ENCODE peak calls at places on chromosomes 6 and 20, in six cellular contexts. One of them, this sample, is unnamed.

GRCh38 chr20:52060794-52061714 is 130.5 kb downstream of the ZFP64 start:
- DNase-seq in Panc1: peak
- DNase-seq in endodermal cell: peak
- DNase-seq in heart left ventricle: no peak
- DNase-seq in cardiac fibroblast: peak
- DNase-seq in stomach: no peak
- DNase-seq in this sample: peak

GRCh38 chr6:125273965-125274364 is 27.8 kb downstream of the HDDC2 start:
- DNase-seq in Panc1: no peak
- DNase-seq in endodermal cell: no peak
- DNase-seq in heart left ventricle: peak
- DNase-seq in cardiac fibroblast: peak
- DNase-seq in stomach: peak
- DNase-seq in this sample: no peak

GRCh38 chr6:121770943-121771342 is 335.5 kb downstream of the GJA1 start:
- DNase-seq in Panc1: no peak
- DNase-seq in endodermal cell: no peak
- DNase-seq in heart left ventricle: no peak
- DNase-seq in cardiac fibroblast: no peak
- DNase-seq in stomach: no peak
- DNase-seq in this sample: peak

GRCh38 chr20:56630086-56630493 is 984 bp downstream of the TFAP2C start:
- DNase-seq in Panc1: no peak
- DNase-seq in endodermal cell: peak
- DNase-seq in heart left ventricle: no peak
- DNase-seq in cardiac fibroblast: peak
- DNase-seq in stomach: peak
- DNase-seq in this sample: peak

GRCh38 chr20:49627329-49627761 is 59.4 kb upstream of the PTGIS start:
- DNase-seq in Panc1: no peak
- DNase-seq in endodermal cell: peak
- DNase-seq in heart left ventricle: no peak
- DNase-seq in cardiac fibroblast: no peak
- DNase-seq in stomach: peak
- DNase-seq in this sample: no peak

GRCh38 chr6:129555206-129555832 is 154.7 kb downstream of the ARHGAP18 start:
- DNase-seq in Panc1: no peak
- DNase-seq in endodermal cell: no peak
- DNase-seq in heart left ventricle: no peak
- DNase-seq in cardiac fibroblast: peak
- DNase-seq in stomach: no peak
- DNase-seq in this sample: peak

GRCh38 chr20:12740647-12741046 is 268.1 kb upstream of the SPTLC3 start:
- DNase-seq in Panc1: no peak
- DNase-seq in endodermal cell: no peak
- DNase-seq in heart left ventricle: no peak
- DNase-seq in cardiac fibroblast: no peak
- DNase-seq in stomach: no peak
- DNase-seq in this sample: no peak

GRCh38 chr6:124197148-124197547 is 393.5 kb downstream of the NKAIN2 start:
- DNase-seq in Panc1: no peak
- DNase-seq in endodermal cell: no peak
- DNase-seq in heart left ventricle: no peak
- DNase-seq in cardiac fibroblast: no peak
- DNase-seq in stomach: no peak
- DNase-seq in this sample: no peak

GRCh38 chr20:64049887-64050260 is 435 bp upstream of the SOX18 start:
- DNase-seq in Panc1: no peak
- DNase-seq in endodermal cell: no peak
- DNase-seq in heart left ventricle: no peak
- DNase-seq in cardiac fibroblast: peak
- DNase-seq in stomach: no peak
- DNase-seq in this sample: no peak

GRCh38 chr6:30570263-30570662 is 979 bp upstream of the ABCF1 start:
- DNase-seq in Panc1: no peak
- DNase-seq in endodermal cell: peak
- DNase-seq in heart left ventricle: no peak
- DNase-seq in cardiac fibroblast: no peak
- DNase-seq in stomach: no peak
- DNase-seq in this sample: no peak

GRCh38 chr20:45111799-45112471 is 3.0 kb downstream of the WFDC5 start:
- DNase-seq in Panc1: no peak
- DNase-seq in endodermal cell: peak
- DNase-seq in heart left ventricle: no peak
- DNase-seq in cardiac fibroblast: peak
- DNase-seq in stomach: no peak
- DNase-seq in this sample: no peak

GRCh38 chr20:64238851-64239387 is 16.6 kb upstream of the PCMTD2 start:
- DNase-seq in Panc1: no peak
- DNase-seq in endodermal cell: no peak
- DNase-seq in heart left ventricle: no peak
- DNase-seq in cardiac fibroblast: no peak
- DNase-seq in stomach: no peak
- DNase-seq in this sample: no peak

GRCh38 chr20:23193985-23194384 is 107.9 kb upstream of the CD93 start:
- DNase-seq in Panc1: no peak
- DNase-seq in endodermal cell: no peak
- DNase-seq in heart left ventricle: no peak
- DNase-seq in cardiac fibroblast: no peak
- DNase-seq in stomach: no peak
- DNase-seq in this sample: no peak

GRCh38 chr20:1423625-1424106 is 30.8 kb upstream of the FKBP1A start:
- DNase-seq in Panc1: no peak
- DNase-seq in endodermal cell: peak
- DNase-seq in heart left ventricle: no peak
- DNase-seq in cardiac fibroblast: peak
- DNase-seq in stomach: peak
- DNase-seq in this sample: peak

GRCh38 chr6:14305131-14305530 is 187.6 kb downstream of the CD83 start:
- DNase-seq in Panc1: no peak
- DNase-seq in endodermal cell: no peak
- DNase-seq in heart left ventricle: no peak
- DNase-seq in cardiac fibroblast: no peak
- DNase-seq in stomach: no peak
- DNase-seq in this sample: no peak

GRCh38 chr6:36800223-36801095 is 38.8 kb downstream of the CPNE5 start:
- DNase-seq in Panc1: no peak
- DNase-seq in endodermal cell: no peak
- DNase-seq in heart left ventricle: no peak
- DNase-seq in cardiac fibroblast: no peak
- DNase-seq in stomach: no peak
- DNase-seq in this sample: no peak

GRCh38 chr6:158069800-158070195 is 88.1 kb downstream of the SYNJ2 start:
- DNase-seq in Panc1: no peak
- DNase-seq in endodermal cell: no peak
- DNase-seq in heart left ventricle: no peak
- DNase-seq in cardiac fibroblast: peak
- DNase-seq in stomach: no peak
- DNase-seq in this sample: peak

GRCh38 chr6:12714022-12714421 is 2.5 kb upstream of the PHACTR1 start:
- DNase-seq in Panc1: no peak
- DNase-seq in endodermal cell: no peak
- DNase-seq in heart left ventricle: no peak
- DNase-seq in cardiac fibroblast: no peak
- DNase-seq in stomach: no peak
- DNase-seq in this sample: no peak

GRCh38 chr6:168197636-168198301 is 118.8 kb upstream of the FRMD1 start:
- DNase-seq in Panc1: no peak
- DNase-seq in endodermal cell: peak
- DNase-seq in heart left ventricle: peak
- DNase-seq in cardiac fibroblast: no peak
- DNase-seq in stomach: no peak
- DNase-seq in this sample: no peak

GRCh38 chr6:33008944-33009861 is at the start of gene HLA-DOA:
- DNase-seq in Panc1: no peak
- DNase-seq in endodermal cell: peak
- DNase-seq in heart left ventricle: peak
- DNase-seq in cardiac fibroblast: peak
- DNase-seq in stomach: no peak
- DNase-seq in this sample: peak

GRCh38 chr6:137666202-137666774 is 172.1 kb upstream of the OLIG3 start:
- DNase-seq in Panc1: no peak
- DNase-seq in endodermal cell: no peak
- DNase-seq in heart left ventricle: no peak
- DNase-seq in cardiac fibroblast: no peak
- DNase-seq in stomach: no peak
- DNase-seq in this sample: no peak
- H3K4me3 ChIP-seq in Panc1: no peak
- H3K4me3 ChIP-seq in endodermal cell: no peak
- H3K4me3 ChIP-seq in heart left ventricle: no peak
- H3K4me3 ChIP-seq in cardiac fibroblast: no peak
- H3K4me3 ChIP-seq in stomach: no peak
- H3K4me3 ChIP-seq in this sample: no peak

GRCh38 chr6:27295301-27296079 is 16.6 kb downstream of the POM121L2 start:
- DNase-seq in Panc1: peak
- DNase-seq in endodermal cell: peak
- DNase-seq in heart left ventricle: no peak
- DNase-seq in cardiac fibroblast: peak
- DNase-seq in stomach: no peak
- DNase-seq in this sample: peak
- TF ChIP-seq CTCF in Panc1: no peak
- TF ChIP-seq CTCF in endodermal cell: no peak
- TF ChIP-seq CTCF in heart left ventricle: no peak
- TF ChIP-seq CTCF in cardiac fibroblast: no peak
- TF ChIP-seq CTCF in stomach: no peak
- TF ChIP-seq CTCF in this sample: no peak

GRCh38 chr20:25865715-25866656 is 169.3 kb upstream of the ZNF337 start:
- DNase-seq in Panc1: no peak
- DNase-seq in endodermal cell: peak
- DNase-seq in heart left ventricle: peak
- DNase-seq in cardiac fibroblast: peak
- DNase-seq in stomach: peak
- DNase-seq in this sample: peak
- H3K4me3 ChIP-seq in Panc1: peak
- H3K4me3 ChIP-seq in endodermal cell: peak
- H3K4me3 ChIP-seq in heart left ventricle: peak
- H3K4me3 ChIP-seq in cardiac fibroblast: peak
- H3K4me3 ChIP-seq in stomach: peak
- H3K4me3 ChIP-seq in this sample: peak

DNA sequence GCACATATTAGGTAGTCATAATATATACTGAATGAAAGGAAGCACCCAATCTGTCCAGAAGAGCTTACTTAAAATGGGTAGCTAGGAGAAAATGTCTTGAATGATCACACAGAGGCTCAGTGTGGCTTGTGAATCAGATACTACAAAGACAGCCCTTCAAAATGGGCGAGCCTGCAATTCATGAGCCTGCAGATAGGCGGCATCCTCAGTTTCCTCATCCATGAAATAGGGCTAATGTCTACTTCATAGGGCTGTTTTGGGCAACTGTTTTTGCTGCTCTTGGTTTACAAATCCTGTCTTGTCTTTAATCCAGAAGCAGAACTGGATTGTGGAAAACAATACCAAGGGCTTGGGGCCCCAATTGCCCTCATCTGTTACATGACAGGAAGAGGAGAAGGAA is 129.3 kb upstream of the KCNK16 start:
- DNase-seq in Panc1: peak
- DNase-seq in endodermal cell: peak
- DNase-seq in heart left ventricle: no peak
- DNase-seq in cardiac fibroblast: no peak
- DNase-seq in stomach: no peak
- DNase-seq in this sample: peak
- TF ChIP-seq CTCF in Panc1: peak
- TF ChIP-seq CTCF in endodermal cell: peak
- TF ChIP-seq CTCF in heart left ventricle: no peak
- TF ChIP-seq CTCF in cardiac fibroblast: peak
- TF ChIP-seq CTCF in stomach: no peak
- TF ChIP-seq CTCF in this sample: no peak

DNA sequence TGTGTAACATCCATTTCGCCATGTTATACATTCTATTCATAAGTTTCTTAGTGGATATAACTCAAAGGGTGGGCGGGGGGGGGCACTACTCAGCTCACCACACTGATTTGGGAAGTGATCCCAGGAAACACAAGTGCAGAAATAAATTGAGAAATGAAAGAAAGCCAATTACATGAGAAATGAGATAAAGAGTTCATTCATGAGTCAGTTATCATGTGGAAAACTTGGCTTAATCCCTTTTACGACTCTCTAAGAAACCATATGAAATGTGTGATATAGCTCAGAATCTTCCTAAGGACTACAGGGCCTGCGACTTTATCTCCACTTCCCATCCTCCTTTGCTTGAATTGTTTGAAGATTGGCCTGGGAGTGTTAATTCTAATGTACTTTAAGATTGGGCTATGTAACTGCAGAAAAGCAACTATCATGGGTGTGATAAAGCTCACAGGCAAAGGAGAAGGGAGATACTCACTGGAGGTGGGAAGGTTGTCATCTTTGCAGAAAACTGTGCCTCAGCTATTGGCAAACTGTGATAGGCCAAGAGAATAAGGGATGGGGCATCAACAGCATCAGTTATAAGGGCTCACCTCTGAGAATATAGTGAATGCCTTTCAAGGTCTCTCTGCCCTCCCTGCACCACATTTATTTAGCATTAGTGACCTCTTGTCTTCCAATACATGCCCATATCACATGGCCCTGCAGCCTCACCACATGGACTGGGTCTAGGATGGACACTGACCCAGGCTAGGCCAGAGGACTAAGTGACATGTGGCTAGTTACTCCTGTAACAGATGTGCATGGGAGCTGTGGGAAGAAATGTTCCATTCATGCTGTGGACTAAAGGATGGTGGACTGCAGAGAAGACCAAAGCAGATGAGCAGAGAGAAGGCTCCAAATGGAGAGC is 3.4 kb upstream of the BTN2A2 start:
- DNase-seq in Panc1: no peak
- DNase-seq in endodermal cell: no peak
- DNase-seq in heart left ventricle: no peak
- DNase-seq in cardiac fibroblast: peak
- DNase-seq in stomach: no peak
- DNase-seq in this sample: no peak
- H3K4me3 ChIP-seq in Panc1: no peak
- H3K4me3 ChIP-seq in endodermal cell: no peak
- H3K4me3 ChIP-seq in heart left ventricle: no peak
- H3K4me3 ChIP-seq in cardiac fibroblast: no peak
- H3K4me3 ChIP-seq in stomach: no peak
- H3K4me3 ChIP-seq in this sample: no peak

GRCh38 chr6:127515794-127516675 is 3.1 kb downstream of the MTCL3 start:
- DNase-seq in Panc1: no peak
- DNase-seq in endodermal cell: peak
- DNase-seq in heart left ventricle: peak
- DNase-seq in cardiac fibroblast: peak
- DNase-seq in stomach: peak
- DNase-seq in this sample: peak

GRCh38 chr6:127516676-127517273 is 2.4 kb downstream of the MTCL3 start:
- DNase-seq in Panc1: peak
- DNase-seq in endodermal cell: peak
- DNase-seq in heart left ventricle: no peak
- DNase-seq in cardiac fibroblast: peak
- DNase-seq in stomach: no peak
- DNase-seq in this sample: peak

GRCh38 chr6:127513425-127513824 is 5.7 kb downstream of the MTCL3 start:
- DNase-seq in Panc1: no peak
- DNase-seq in endodermal cell: no peak
- DNase-seq in heart left ventricle: no peak
- DNase-seq in cardiac fibroblast: no peak
- DNase-seq in stomach: no peak
- DNase-seq in this sample: no peak

GRCh38 chr6:127514396-127515227 is 4.5 kb downstream of the MTCL3 start:
- DNase-seq in Panc1: no peak
- DNase-seq in endodermal cell: peak
- DNase-seq in heart left ventricle: peak
- DNase-seq in cardiac fibroblast: peak
- DNase-seq in stomach: no peak
- DNase-seq in this sample: peak

GRCh38 chr6:127515234-127515793 is 3.8 kb downstream of the MTCL3 start:
- DNase-seq in Panc1: no peak
- DNase-seq in endodermal cell: peak
- DNase-seq in heart left ventricle: no peak
- DNase-seq in cardiac fibroblast: peak
- DNase-seq in stomach: no peak
- DNase-seq in this sample: peak
- TF ChIP-seq CTCF in Panc1: peak
- TF ChIP-seq CTCF in endodermal cell: peak
- TF ChIP-seq CTCF in heart left ventricle: no peak
- TF ChIP-seq CTCF in cardiac fibroblast: no peak
- TF ChIP-seq CTCF in stomach: no peak
- TF ChIP-seq CTCF in this sample: no peak